ENCODE peak calls at places on chromosomes 6 and 20, in six cellular contexts. V is astrocyte, D is pancreas, Q is mucosa of descending colon, I is cardiac muscle cell, A is brain microvascular endothelial cell. L is an unnamed sample.

GRCh38 chr6:15526129-15526764 is 136.6 kb downstream of the DTNBP1 start:
- DNase-seq in I (no peak), A (no peak), Q (no peak), V (no peak), D (no peak), L (no peak)

GRCh38 chr20:47468290-47469050 is 33.2 kb upstream of the NCOA3 start:
- DNase-seq in V (no peak), I (no peak), A (no peak), D (no peak), Q (peak), L (no peak)

GRCh38 chr20:19828233-19828632 is 70.2 kb downstream of the RIN2 start:
- DNase-seq in I (peak), Q (no peak), A (peak), D (no peak), V (peak), L (peak)

GRCh38 chr6:134882426-134883038 is 67.4 kb downstream of the ALDH8A1 start:
- DNase-seq in D (peak), Q (peak), V (peak), I (peak), A (peak), L (peak)

GRCh38 chr6:115612216-115612615 is 448.5 kb downstream of the FRK start:
- DNase-seq in Q (no peak), V (no peak), D (no peak), I (no peak), A (no peak), L (no peak)

GRCh38 chr20:51526105-51526470 is 16.4 kb downstream of the NFATC2 start:
- DNase-seq in V (no peak), Q (no peak), I (no peak), D (no peak), A (no peak), L (peak)

GRCh38 chr6:158353851-158354508 is 41.7 kb downstream of the TULP4 start:
- DNase-seq in A (peak), D (no peak), Q (no peak), I (no peak), V (peak), L (peak)

GRCh38 chr6:2872417-2873358 is 30.4 kb downstream of the SERPINB9 start:
- DNase-seq in V (no peak), Q (no peak), I (no peak), D (no peak), A (no peak), L (no peak)

GRCh38 chr20:45306431-45306982 is at the start of gene RBPJL:
- DNase-seq in V (no peak), I (peak), Q (no peak), A (no peak), D (peak), L (no peak)

GRCh38 chr20:5191829-5192569 is 65.2 kb downstream of the CDS2 start:
- DNase-seq in I (peak), D (no peak), A (peak), Q (peak), V (peak), L (peak)

GRCh38 chr20:9912858-9913434 is 74.1 kb upstream of the PAK5 start:
- DNase-seq in Q (peak), A (peak), I (peak), D (peak), V (peak), L (peak)

GRCh38 chr20:12946789-12947188 is 62.0 kb upstream of the SPTLC3 start:
- DNase-seq in Q (no peak), V (no peak), D (no peak), A (no peak), I (no peak), L (no peak)

GRCh38 chr6:120785459-120786086 is 548.7 kb downstream of the TBC1D32 start:
- DNase-seq in Q (no peak), I (no peak), A (no peak), D (no peak), V (no peak), L (no peak)

GRCh38 chr20:2283706-2284423 is 11.9 kb upstream of the TGM3 start:
- DNase-seq in Q (no peak), D (peak), V (peak), I (no peak), A (no peak), L (peak)

GRCh38 chr6:125114248-125114858 is 39.2 kb upstream of the TPD52L1 start:
- DNase-seq in A (peak), V (no peak), I (peak), Q (peak), D (peak), L (peak)

GRCh38 chr6:33312361-33313104 is 1.3 kb downstream of the TAPBP start:
- DNase-seq in I (peak), V (peak), A (peak), D (peak), Q (peak), L (peak)

GRCh38 chr6:33313709-33314514 is at the start of gene TAPBP:
- DNase-seq in V (peak), D (peak), I (peak), Q (peak), A (peak), L (peak)

GRCh38 chr6:33314943-33315752 is 1.3 kb upstream of the TAPBP start:
- DNase-seq in V (no peak), D (peak), A (no peak), Q (peak), I (no peak), L (peak)

GRCh38 chr6:33314515-33314942 is 651 bp upstream of the TAPBP start:
- DNase-seq in A (peak), I (no peak), Q (peak), D (peak), V (peak), L (peak)

DNA sequence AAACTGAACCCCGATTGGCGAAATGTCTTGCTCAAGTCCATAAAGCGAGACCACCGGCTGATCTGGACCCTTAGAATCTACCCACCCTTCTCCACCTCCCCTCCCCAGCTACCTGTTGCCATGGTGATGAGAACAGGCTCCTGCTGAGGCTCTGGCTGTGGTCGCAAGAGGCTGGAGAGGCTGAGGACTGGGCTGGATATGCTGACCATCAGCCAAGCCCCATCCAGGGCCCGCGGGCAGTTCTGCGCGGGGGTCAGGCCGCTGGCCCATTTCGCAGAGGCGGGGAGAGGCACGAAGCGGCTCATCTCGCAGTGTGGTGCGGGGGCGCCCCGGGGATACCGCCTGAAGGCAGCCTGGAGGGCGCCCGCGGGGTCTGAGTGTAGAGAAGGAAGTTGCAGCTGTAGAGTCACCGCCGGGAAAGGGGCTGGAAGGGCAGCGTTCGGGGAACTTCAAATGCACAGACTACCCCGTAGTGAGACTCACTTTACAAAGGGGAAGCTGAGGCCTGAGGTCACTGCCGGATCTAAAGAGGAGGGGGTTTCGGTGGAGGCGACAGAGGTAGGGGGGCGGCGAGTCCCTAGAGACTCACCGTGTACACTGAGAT is 671 bp downstream of the TAPBP start:
- DNase-seq in Q (peak), I (no peak), D (peak), A (peak), V (no peak), L (no peak)
- TF ChIP-seq CTCF in Q (no peak), I (no peak), D (no peak), A (no peak), V (no peak), L (no peak)

DNA sequence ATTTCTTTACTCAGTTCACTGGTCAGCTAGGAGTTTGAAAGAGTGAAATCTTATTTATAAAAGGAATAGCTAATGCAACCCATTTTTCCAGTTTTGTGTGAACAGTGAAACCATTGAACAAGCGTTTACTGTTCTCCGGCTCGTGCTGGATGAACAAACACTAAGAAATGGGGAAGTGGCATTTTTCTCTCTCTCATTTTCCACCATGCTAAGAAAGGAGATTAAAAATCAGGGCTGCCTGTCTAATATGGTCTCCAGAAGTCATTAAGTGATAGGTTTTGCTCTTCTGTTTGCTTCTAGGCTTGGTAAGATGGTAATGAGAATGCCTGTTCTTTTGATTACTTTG is 785 bp upstream of the SFT2D1 start:
- DNase-seq in A (no peak), I (no peak), Q (no peak), V (no peak), D (no peak), L (peak)
- H3K4me3 ChIP-seq in A (peak), I (peak), Q (peak), V (peak), D (peak), L (peak)

DNA sequence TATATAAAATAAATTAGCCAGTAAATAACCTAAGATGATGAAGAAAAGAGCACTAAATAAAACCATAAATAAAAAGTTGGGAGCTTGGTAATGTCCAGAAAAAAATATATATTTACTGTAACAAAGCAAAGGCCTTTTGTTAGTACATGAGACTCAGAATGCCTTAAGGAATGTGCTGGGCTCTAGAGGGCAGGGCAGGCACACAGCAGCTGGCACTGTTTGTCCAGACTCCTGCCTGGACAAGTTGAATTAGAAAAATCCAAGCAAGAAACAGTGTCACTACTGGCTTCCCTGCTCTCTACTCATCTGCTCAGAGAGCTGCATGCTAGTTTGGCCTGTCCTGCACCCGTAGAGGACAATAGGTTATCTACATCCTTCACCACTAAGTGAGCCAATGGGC is 8.8 kb downstream of the DEFB129 start:
- DNase-seq in Q (no peak), D (no peak), V (no peak), I (no peak), A (no peak), L (peak)
- TF ChIP-seq CTCF in Q (no peak), D (no peak), V (no peak), I (peak), A (peak), L (peak)

DNA sequence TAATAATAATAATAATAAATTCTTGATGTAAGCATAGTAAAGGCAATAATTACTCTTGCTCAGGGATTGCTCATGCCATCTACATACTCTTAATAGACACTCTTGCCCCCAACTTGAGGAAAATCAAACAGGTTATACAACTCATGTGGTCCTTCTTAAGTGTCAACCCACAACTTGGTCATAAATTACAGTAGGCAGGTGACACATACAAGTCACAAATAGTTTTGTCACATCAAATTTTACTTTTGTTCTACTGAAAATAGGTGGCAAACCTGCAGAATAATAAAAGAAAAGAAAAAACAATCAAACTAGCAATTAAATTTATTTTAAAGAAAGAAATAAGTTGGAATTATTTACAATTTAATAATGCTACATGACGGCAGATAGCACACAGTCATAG is 1.6 kb downstream of the ME1 start:
- DNase-seq in V (no peak), D (no peak), Q (no peak), A (no peak), I (no peak), L (peak)
- H3K4me3 ChIP-seq in V (no peak), D (no peak), Q (no peak), A (no peak), I (no peak), L (peak)

DNA sequence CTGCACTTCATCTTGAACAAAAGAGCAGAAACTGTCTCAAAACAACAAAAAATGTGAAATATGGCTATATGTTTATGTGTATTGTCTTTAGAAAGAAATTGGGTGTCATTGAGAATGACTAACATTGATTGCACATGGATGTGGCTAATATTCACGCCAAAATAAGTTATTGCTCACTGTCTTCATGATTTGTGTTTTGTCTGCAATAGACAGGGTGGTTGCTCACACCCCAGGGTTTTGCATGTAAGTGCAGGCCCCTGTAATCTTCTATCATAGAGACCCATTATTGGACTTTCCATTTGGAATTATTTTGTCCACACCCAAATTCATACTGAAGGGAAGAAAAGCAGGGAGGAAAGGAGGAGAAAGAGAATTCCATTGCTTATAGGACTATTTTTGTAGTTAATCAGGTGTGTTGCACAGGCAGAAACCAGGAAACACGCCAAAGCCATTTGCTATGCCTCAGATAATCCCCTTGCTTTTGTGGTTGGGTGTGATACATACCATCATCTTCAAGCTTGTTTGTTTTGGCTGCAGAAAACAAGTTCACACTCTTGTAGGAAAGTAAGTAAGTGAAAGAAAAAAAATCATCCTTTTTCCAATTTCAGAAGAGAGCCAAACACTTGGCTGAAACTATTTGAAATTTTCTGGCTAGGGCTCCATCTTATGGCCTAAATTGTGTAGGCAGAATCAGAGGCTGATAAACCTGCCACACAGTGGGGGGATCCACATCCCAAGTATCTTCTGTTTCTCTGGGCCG is 214.1 kb downstream of the COL12A1 start:
- DNase-seq in V (peak), A (peak), Q (no peak), D (no peak), I (no peak), L (peak)
- TF ChIP-seq CTCF in V (no peak), A (peak), Q (no peak), D (no peak), I (peak), L (peak)

DNA sequence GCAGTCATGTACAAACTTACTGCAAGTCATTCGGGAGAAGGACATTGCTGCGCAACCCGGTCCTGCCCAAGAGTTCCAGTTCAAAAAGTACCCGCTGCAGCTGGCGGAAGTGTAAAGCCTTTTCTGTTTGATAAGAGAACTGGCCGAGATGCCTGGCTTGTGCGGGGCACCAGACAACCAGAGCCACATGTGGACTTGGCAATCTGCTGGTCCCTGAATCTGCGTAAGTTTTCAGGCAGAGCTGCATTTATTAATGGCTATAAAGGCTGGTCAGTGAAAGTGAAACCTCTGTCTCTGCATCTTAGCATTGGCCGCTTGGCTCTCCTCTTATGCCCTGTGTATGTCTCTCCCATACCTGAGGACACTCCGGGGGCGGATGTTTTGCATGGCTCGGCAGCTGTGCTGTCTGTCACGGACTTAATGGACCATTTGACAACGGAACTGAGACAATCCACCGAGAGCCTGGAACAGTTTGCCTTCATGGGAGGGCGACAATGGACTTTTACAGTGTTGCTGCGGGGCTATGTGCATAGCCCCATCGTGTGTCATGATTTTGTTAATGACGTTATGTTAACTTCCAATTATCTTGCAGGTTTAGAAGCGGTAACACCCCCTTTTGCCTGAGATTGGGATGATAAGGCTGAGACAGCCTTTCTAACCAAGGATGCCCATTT is 19.8 kb upstream of the RGS17 start:
- DNase-seq in I (no peak), V (no peak), A (no peak), Q (no peak), D (no peak), L (no peak)
- H3K4me3 ChIP-seq in I (no peak), V (no peak), A (no peak), Q (no peak), D (no peak), L (no peak)

DNA sequence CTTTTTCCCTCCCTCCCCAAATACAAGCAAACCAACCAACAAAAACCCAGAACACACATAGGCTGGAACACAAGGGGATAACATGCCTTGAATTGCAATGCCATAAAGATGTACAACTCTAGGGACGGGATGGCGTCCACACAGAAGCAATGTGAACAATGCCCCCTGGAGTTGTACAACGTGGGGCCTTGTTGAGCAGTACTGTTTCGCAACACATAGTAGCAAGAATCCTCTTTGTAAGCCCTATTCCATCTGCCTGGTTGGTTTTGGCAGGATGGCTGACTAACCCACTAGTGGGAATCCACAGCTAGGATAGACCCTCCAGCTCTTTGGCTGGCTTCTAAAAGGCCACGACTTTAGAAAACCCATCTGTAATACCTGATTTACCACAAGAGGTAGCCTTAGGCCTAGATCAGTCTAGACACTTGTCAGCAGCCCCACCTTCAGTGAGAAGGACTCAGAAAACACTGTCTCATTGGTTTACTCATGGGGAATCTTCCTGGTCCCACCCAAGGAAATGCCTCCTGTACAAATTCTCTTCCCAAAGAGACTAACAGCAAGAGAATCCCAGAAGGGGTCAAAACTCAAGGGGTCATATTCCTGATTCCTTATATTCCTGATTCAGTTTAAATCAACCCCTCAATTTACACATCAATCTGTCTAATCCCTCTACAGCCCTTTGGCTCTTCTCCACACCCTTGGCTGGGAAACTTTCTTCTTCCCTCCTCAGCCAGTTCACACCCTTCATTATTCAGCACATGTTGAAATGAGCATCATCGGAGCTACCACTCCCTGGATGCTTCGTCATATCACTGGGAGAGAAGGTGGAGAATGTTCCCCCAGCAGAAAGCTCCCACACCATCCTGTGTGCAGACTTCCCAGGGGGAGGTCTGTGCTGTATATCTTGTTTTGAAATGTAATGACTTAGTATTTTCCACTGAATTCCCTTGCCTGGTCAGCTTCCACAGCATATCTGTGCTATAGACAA is 622.4 kb upstream of the FLRT3 start:
- DNase-seq in A (no peak), I (no peak), Q (no peak), D (no peak), V (no peak), L (peak)
- TF ChIP-seq CTCF in A (no peak), I (no peak), Q (no peak), D (no peak), V (no peak), L (peak)